ENCODE peak calls at places on chromosomes 6 and 20, in four cellular contexts. U is neuronal stem cell, P is mesendoderm, V is H9. L is an unnamed sample.

GRCh38 chr6:27297857-27298730 is 14.0 kb downstream of the POM121L2 start:
- DNase-seq in U (no peak), P (peak), V (peak), L (peak)

GRCh38 chr20:36483205-36483918 is 58.0 kb upstream of the MYL9 start:
- DNase-seq in U (no peak), P (no peak), V (no peak), L (no peak)

GRCh38 chr20:63097336-63097831 is 90.6 kb upstream of the BHLHE23 start:
- DNase-seq in U (no peak), P (no peak), V (peak), L (no peak)

GRCh38 chr6:16286151-16286522 is 47.8 kb downstream of the GMPR start:
- DNase-seq in U (peak), P (peak), V (peak), L (peak)

GRCh38 chr20:2379511-2380229 is 1.0 kb upstream of the TGM6 start:
- DNase-seq in U (no peak), P (peak), V (no peak), L (no peak)

GRCh38 chr20:36988494-36988966 is 37.0 kb upstream of the SAMHD1 start:
- DNase-seq in U (no peak), P (no peak), V (no peak), L (no peak)

GRCh38 chr20:42082611-42083010 is 464.4 kb upstream of the CHD6 start:
- DNase-seq in U (no peak), P (no peak), V (no peak), L (no peak)

GRCh38 chr20:19483309-19483708 is 270.9 kb downstream of the SLC24A3 start:
- DNase-seq in U (no peak), P (no peak), V (no peak), L (no peak)

GRCh38 chr6:112640895-112641294 is 293.8 kb downstream of the RFPL4B start:
- DNase-seq in U (no peak), P (no peak), V (no peak), L (peak)

GRCh38 chr20:64160118-64160517 is 4.1 kb upstream of the MYT1 start:
- DNase-seq in U (peak), P (peak), V (no peak), L (no peak)

GRCh38 chr6:381742-382461 is 9.7 kb upstream of the IRF4 start:
- DNase-seq in U (no peak), P (no peak), V (peak), L (no peak)

GRCh38 chr20:37524221-37524700 is 3.2 kb downstream of the NNAT start:
- DNase-seq in U (no peak), P (no peak), V (no peak), L (no peak)

GRCh38 chr6:31479151-31479932 is 18.6 kb upstream of the MICB start:
- DNase-seq in U (no peak), P (no peak), V (no peak), L (no peak)

GRCh38 chr6:125507987-125508655 is 206.4 kb upstream of the HDDC2 start:
- DNase-seq in U (no peak), P (no peak), V (no peak), L (peak)

GRCh38 chr6:56889492-56889891 is 65.4 kb upstream of the BEND6 start:
- DNase-seq in U (no peak), P (no peak), V (no peak), L (no peak)
- H2BK120ac ChIP-seq in U (no peak), P (no peak), V (no peak), L (no peak)

GRCh38 chr6:1575213-1576041 is 34.3 kb upstream of the FOXC1 start:
- DNase-seq in U (no peak), P (peak), V (no peak), L (peak)
- H3K18ac ChIP-seq in U (peak), P (peak), V (no peak), L (no peak)

DNA sequence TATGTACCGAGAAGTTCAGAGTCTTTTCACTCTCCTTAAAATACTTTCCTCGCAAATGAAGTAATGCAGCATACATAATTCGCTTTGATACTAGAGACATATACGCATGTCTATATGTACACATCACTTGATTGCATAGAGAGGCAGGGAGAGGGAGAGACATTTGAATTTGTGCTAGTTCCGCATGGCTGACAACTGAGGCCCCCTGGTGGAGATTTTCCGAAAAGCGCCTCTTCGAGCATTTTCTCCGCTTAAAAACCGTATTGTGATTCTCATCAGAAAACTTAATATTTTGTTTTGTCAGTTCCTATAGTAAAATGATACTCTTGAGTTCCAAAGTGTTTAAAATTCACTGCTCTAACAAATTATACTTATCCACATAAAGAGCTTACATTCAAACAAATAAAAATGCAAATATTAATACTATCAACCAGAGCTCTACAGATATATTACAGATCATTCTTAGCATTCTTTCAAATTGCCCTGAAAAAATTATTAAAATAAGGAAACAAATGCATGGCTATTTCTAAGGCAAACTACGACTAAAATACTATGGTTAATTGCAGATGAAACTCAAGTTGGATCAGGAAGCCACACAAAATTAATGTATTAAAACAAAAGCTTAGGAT is 636 bp downstream of the MYLK4 start:
- DNase-seq in U (peak), P (peak), V (no peak), L (peak)
- H3K4me2 ChIP-seq in U (no peak), P (no peak), V (no peak), L (no peak)

DNA sequence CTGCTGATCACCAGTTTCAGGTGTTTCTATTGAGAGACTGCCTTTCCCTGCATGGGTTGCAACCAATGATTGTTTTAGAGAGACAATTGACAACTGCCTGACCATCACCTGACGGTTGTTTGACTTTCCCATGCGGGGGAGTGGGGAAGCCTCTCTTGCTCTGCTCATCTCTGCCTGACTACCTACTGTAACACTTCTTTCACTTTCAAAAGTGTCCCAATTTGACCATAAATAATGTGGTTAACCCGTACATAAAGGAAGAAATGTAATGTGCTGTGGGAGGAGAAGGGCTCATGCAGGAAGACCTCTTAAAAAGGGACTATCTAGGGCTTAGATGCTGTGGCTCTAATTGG is 122.0 kb upstream of the PHACTR1 start:
- DNase-seq in U (no peak), P (no peak), V (no peak), L (peak)
- H2BK120ac ChIP-seq in U (no peak), P (no peak), V (no peak), L (no peak)

DNA sequence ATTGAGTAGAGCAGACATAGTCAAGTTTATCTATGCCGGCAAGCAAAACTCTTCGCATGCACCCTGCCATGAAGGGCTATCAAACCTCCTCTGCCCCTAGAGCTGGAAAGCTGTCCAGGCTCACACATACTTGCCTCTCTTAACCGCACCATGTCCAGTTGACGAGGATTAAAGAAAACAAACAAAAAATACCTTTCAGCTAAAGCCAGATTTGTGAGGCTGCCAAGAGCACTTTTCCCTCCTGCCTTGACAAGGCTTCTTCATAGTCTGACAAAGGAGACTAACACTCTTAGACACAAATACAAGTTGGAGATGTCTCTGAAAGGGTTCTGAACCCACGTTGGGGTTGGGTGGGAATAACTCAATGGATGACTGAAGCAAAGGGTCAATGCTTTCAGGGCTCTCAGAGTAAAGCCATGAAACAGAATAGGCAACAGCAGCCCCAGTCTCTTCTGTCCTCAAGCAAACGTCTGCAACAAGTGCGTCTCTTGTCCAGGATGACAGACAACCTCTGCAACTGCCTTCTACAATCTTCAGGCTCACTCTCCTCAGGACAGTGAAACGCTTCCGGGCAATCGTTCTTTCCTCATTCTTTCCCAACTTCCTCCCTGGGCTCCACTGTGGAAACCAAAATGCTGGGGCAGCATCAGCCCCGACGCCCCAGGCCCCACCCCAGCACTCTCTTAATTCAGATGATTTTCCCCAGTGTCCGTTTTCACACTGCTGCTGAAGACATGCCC is 57.8 kb downstream of the AGPAT4 start:
- DNase-seq in U (no peak), P (no peak), V (no peak), L (peak)
- H3K18ac ChIP-seq in U (no peak), P (no peak), V (no peak), L (peak)